ENCODE peak calls at places on chromosome 9, in eight cellular contexts. One of them, this sample, is unnamed. For H3K4me1, the result is how much of the 10 kb centered on the place peaks cover.

GRCh38 chr9:32873546-32873945 is 90.2 kb downstream of the TMEM215 start:
- DNase-seq in ovary: no peak
- DNase-seq in PC-3: no peak
- DNase-seq in A549: no peak
- DNase-seq in left ventricle myocardium inferior: no peak
- DNase-seq in mucosa of descending colon: no peak
- DNase-seq in heart left ventricle: no peak
- DNase-seq in vagina: no peak
- DNase-seq in this sample: no peak

GRCh38 chr9:14302405-14302804 is 11.5 kb downstream of the NFIB start:
- DNase-seq in vagina: no peak
- DNase-seq in left ventricle myocardium inferior: no peak
- DNase-seq in heart left ventricle: no peak
- DNase-seq in ovary: no peak
- DNase-seq in PC-3: no peak
- DNase-seq in mucosa of descending colon: no peak
- DNase-seq in A549: no peak
- DNase-seq in this sample: no peak

GRCh38 chr9:88587182-88587581 is 52.2 kb downstream of the NXNL2 start:
- DNase-seq in A549: no peak
- DNase-seq in PC-3: peak
- DNase-seq in vagina: no peak
- DNase-seq in heart left ventricle: no peak
- DNase-seq in ovary: no peak
- DNase-seq in left ventricle myocardium inferior: no peak
- DNase-seq in mucosa of descending colon: peak
- DNase-seq in this sample: no peak

GRCh38 chr9:18482371-18482770 is 8.4 kb downstream of the ADAMTSL1 start:
- DNase-seq in mucosa of descending colon: no peak
- DNase-seq in vagina: no peak
- DNase-seq in PC-3: peak
- DNase-seq in A549: no peak
- DNase-seq in left ventricle myocardium inferior: no peak
- DNase-seq in heart left ventricle: no peak
- DNase-seq in ovary: no peak
- DNase-seq in this sample: no peak

GRCh38 chr9:32926901-32927300 is 74.5 kb downstream of the APTX start:
- DNase-seq in mucosa of descending colon: no peak
- DNase-seq in A549: no peak
- DNase-seq in PC-3: peak
- DNase-seq in ovary: no peak
- DNase-seq in left ventricle myocardium inferior: no peak
- DNase-seq in vagina: no peak
- DNase-seq in heart left ventricle: no peak
- DNase-seq in this sample: no peak

GRCh38 chr9:94879230-94879629 is 152.7 kb downstream of the AOPEP start:
- DNase-seq in left ventricle myocardium inferior: no peak
- DNase-seq in vagina: no peak
- DNase-seq in mucosa of descending colon: no peak
- DNase-seq in PC-3: no peak
- DNase-seq in ovary: no peak
- DNase-seq in heart left ventricle: no peak
- DNase-seq in A549: no peak
- DNase-seq in this sample: no peak

GRCh38 chr9:73148447-73148937 is 3.2 kb upstream of the ANXA1 start:
- DNase-seq in left ventricle myocardium inferior: no peak
- DNase-seq in vagina: no peak
- DNase-seq in heart left ventricle: no peak
- DNase-seq in mucosa of descending colon: no peak
- DNase-seq in ovary: no peak
- DNase-seq in A549: no peak
- DNase-seq in PC-3: peak
- DNase-seq in this sample: no peak

GRCh38 chr9:32483343-32483742 is 42.7 kb downstream of the RIGI start:
- DNase-seq in left ventricle myocardium inferior: no peak
- DNase-seq in PC-3: no peak
- DNase-seq in ovary: no peak
- DNase-seq in heart left ventricle: no peak
- DNase-seq in mucosa of descending colon: no peak
- DNase-seq in A549: no peak
- DNase-seq in vagina: no peak
- DNase-seq in this sample: no peak

GRCh38 chr9:128916204-128916603 is 4.6 kb upstream of the PHYHD1 start:
- DNase-seq in vagina: no peak
- DNase-seq in heart left ventricle: peak
- DNase-seq in left ventricle myocardium inferior: no peak
- DNase-seq in PC-3: peak
- DNase-seq in mucosa of descending colon: no peak
- DNase-seq in A549: no peak
- DNase-seq in ovary: no peak
- DNase-seq in this sample: no peak

GRCh38 chr9:132032584-132032945 is 47.1 kb downstream of the MED27 start:
- DNase-seq in ovary: no peak
- DNase-seq in left ventricle myocardium inferior: no peak
- DNase-seq in A549: no peak
- DNase-seq in mucosa of descending colon: no peak
- DNase-seq in vagina: no peak
- DNase-seq in heart left ventricle: no peak
- DNase-seq in PC-3: no peak
- DNase-seq in this sample: no peak

GRCh38 chr9:91898451-91899433 is 51.3 kb downstream of the ROR2 start:
- DNase-seq in mucosa of descending colon: peak
- DNase-seq in vagina: no peak
- DNase-seq in PC-3: no peak
- DNase-seq in ovary: no peak
- DNase-seq in left ventricle myocardium inferior: no peak
- DNase-seq in heart left ventricle: no peak
- DNase-seq in A549: no peak
- DNase-seq in this sample: peak

GRCh38 chr9:116572095-116572748 is 114.9 kb upstream of the TRIM32 start:
- DNase-seq in heart left ventricle: peak
- DNase-seq in ovary: peak
- DNase-seq in A549: peak
- DNase-seq in PC-3: peak
- DNase-seq in left ventricle myocardium inferior: peak
- DNase-seq in mucosa of descending colon: peak
- DNase-seq in vagina: no peak
- DNase-seq in this sample: peak

DNA sequence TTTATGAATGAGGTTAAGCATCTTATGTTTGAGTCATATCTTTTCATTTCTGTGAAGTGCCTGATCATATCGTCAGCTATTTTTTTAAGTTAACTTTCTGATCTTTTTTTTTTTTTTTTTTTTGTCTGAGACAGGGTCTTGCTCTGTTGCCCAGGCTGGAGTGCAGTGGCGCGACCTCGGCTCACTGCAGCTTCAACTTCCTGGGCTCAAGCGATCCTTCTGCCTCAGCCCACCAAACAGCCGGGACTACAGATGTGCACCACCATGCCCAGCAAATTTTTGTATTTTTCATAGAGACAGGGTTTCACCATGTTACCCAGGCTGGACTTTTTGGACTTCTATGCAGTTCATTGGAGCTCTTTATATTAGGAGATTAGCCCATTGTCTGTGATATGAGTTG is 140.7 kb downstream of the PRKACG start:
- DNase-seq in PC-3: no peak
- DNase-seq in vagina: no peak
- DNase-seq in A549: no peak
- DNase-seq in ovary: no peak
- DNase-seq in mucosa of descending colon: no peak
- DNase-seq in left ventricle myocardium inferior: no peak
- DNase-seq in heart left ventricle: no peak
- DNase-seq in this sample: no peak
- H3K4me1 ChIP-seq in PC-3: under half
- H3K4me1 ChIP-seq in vagina: under half
- H3K4me1 ChIP-seq in A549: under half
- H3K4me1 ChIP-seq in ovary: under half
- H3K4me1 ChIP-seq in mucosa of descending colon: under half
- H3K4me1 ChIP-seq in left ventricle myocardium inferior: half or more
- H3K4me1 ChIP-seq in heart left ventricle: under half
- H3K4me1 ChIP-seq in this sample: under half

GRCh38 chr9:134286513-134287245 is 39.6 kb upstream of the RXRA start:
- DNase-seq in left ventricle myocardium inferior: no peak
- DNase-seq in ovary: no peak
- DNase-seq in heart left ventricle: no peak
- DNase-seq in PC-3: peak
- DNase-seq in mucosa of descending colon: no peak
- DNase-seq in A549: no peak
- DNase-seq in vagina: no peak
- DNase-seq in this sample: no peak
- TF ChIP-seq CTCF in left ventricle myocardium inferior: no peak
- TF ChIP-seq CTCF in ovary: no peak
- TF ChIP-seq CTCF in heart left ventricle: no peak
- TF ChIP-seq CTCF in PC-3: no peak
- TF ChIP-seq CTCF in mucosa of descending colon: no peak
- TF ChIP-seq CTCF in A549: no peak
- TF ChIP-seq CTCF in vagina: no peak
- TF ChIP-seq CTCF in this sample: no peak

GRCh38 chr9:82781965-82782392 is 281.0 kb downstream of the RASEF start:
- DNase-seq in mucosa of descending colon: no peak
- DNase-seq in A549: no peak
- DNase-seq in vagina: no peak
- DNase-seq in left ventricle myocardium inferior: no peak
- DNase-seq in ovary: no peak
- DNase-seq in heart left ventricle: no peak
- DNase-seq in PC-3: no peak
- DNase-seq in this sample: no peak

GRCh38 chr9:82780017-82780416 is 282.9 kb downstream of the RASEF start:
- DNase-seq in PC-3: no peak
- DNase-seq in mucosa of descending colon: no peak
- DNase-seq in left ventricle myocardium inferior: no peak
- DNase-seq in A549: no peak
- DNase-seq in ovary: no peak
- DNase-seq in vagina: no peak
- DNase-seq in heart left ventricle: no peak
- DNase-seq in this sample: no peak

GRCh38 chr9:82777366-82777765 is 285.6 kb downstream of the RASEF start:
- DNase-seq in heart left ventricle: no peak
- DNase-seq in A549: no peak
- DNase-seq in mucosa of descending colon: no peak
- DNase-seq in PC-3: no peak
- DNase-seq in vagina: no peak
- DNase-seq in left ventricle myocardium inferior: no peak
- DNase-seq in ovary: no peak
- DNase-seq in this sample: no peak

DNA sequence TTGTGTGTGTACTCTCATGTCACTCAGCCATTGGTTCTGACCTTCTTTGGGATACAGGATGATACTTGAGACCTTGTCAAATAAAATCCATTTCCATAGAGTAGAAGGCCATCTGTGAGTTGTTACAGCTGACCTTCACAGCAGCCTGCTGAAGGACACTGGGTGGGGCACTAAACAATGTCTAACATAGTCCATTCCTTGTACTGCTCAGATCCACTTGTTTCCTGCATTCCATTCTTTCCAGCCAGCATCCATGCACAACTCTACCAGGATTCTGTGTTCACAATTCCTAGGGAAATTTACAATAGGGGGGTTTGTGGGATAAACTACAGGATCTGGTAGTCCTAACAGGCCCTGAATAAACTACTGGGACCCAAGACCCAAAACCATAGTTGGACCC is 286.4 kb downstream of the RASEF start:
- DNase-seq in PC-3: no peak
- DNase-seq in vagina: no peak
- DNase-seq in heart left ventricle: no peak
- DNase-seq in A549: no peak
- DNase-seq in mucosa of descending colon: no peak
- DNase-seq in ovary: no peak
- DNase-seq in left ventricle myocardium inferior: no peak
- DNase-seq in this sample: no peak
- H3K4me1 ChIP-seq in PC-3: under half
- H3K4me1 ChIP-seq in vagina: under half
- H3K4me1 ChIP-seq in heart left ventricle: under half
- H3K4me1 ChIP-seq in A549: under half
- H3K4me1 ChIP-seq in mucosa of descending colon: under half
- H3K4me1 ChIP-seq in ovary: under half
- H3K4me1 ChIP-seq in left ventricle myocardium inferior: under half
- H3K4me1 ChIP-seq in this sample: under half

GRCh38 chr9:78365979-78366697 is 69.2 kb downstream of the PSAT1 start:
- DNase-seq in A549: no peak
- DNase-seq in PC-3: peak
- DNase-seq in left ventricle myocardium inferior: no peak
- DNase-seq in ovary: no peak
- DNase-seq in heart left ventricle: no peak
- DNase-seq in mucosa of descending colon: no peak
- DNase-seq in vagina: no peak
- DNase-seq in this sample: no peak
- TF ChIP-seq CTCF in A549: peak
- TF ChIP-seq CTCF in PC-3: peak
- TF ChIP-seq CTCF in left ventricle myocardium inferior: peak
- TF ChIP-seq CTCF in ovary: no peak
- TF ChIP-seq CTCF in heart left ventricle: peak
- TF ChIP-seq CTCF in mucosa of descending colon: no peak
- TF ChIP-seq CTCF in vagina: no peak
- TF ChIP-seq CTCF in this sample: peak

GRCh38 chr9:77885104-77885672 is 146.4 kb downstream of the GNAQ start:
- DNase-seq in A549: no peak
- DNase-seq in mucosa of descending colon: no peak
- DNase-seq in PC-3: no peak
- DNase-seq in left ventricle myocardium inferior: no peak
- DNase-seq in vagina: no peak
- DNase-seq in heart left ventricle: no peak
- DNase-seq in ovary: peak
- DNase-seq in this sample: no peak
- H3K4me1 ChIP-seq in A549: under half
- H3K4me1 ChIP-seq in mucosa of descending colon: under half
- H3K4me1 ChIP-seq in PC-3: under half
- H3K4me1 ChIP-seq in left ventricle myocardium inferior: under half
- H3K4me1 ChIP-seq in vagina: under half
- H3K4me1 ChIP-seq in heart left ventricle: under half
- H3K4me1 ChIP-seq in ovary: under half
- H3K4me1 ChIP-seq in this sample: under half

GRCh38 chr9:133876144-133876543 is 116.0 kb downstream of the VAV2 start:
- DNase-seq in left ventricle myocardium inferior: no peak
- DNase-seq in heart left ventricle: no peak
- DNase-seq in vagina: no peak
- DNase-seq in PC-3: no peak
- DNase-seq in A549: no peak
- DNase-seq in mucosa of descending colon: no peak
- DNase-seq in ovary: no peak
- DNase-seq in this sample: peak
- TF ChIP-seq CTCF in left ventricle myocardium inferior: no peak
- TF ChIP-seq CTCF in heart left ventricle: no peak
- TF ChIP-seq CTCF in vagina: no peak
- TF ChIP-seq CTCF in PC-3: peak
- TF ChIP-seq CTCF in A549: peak
- TF ChIP-seq CTCF in mucosa of descending colon: no peak
- TF ChIP-seq CTCF in ovary: no peak
- TF ChIP-seq CTCF in this sample: peak